ENCODE peak calls at places on chromosomes 7 and 10, in seven cellular contexts. Z is heart right ventricle; R is mammary epithelial cell; O is transverse colon; F is activated CD8-positive, alpha-beta T cell treated with anti-CD3 and anti-CD28 coated beads for 36 hours; I is SHP77; U is AG04450. L is an unnamed sample.

GRCh38 chr10:35259769-35260397 is 76.4 kb upstream of the CCNY start:
- DNase-seq in Z (no peak), R (peak), O (no peak), F (peak), I (no peak), U (peak), L (no peak)

GRCh38 chr10:4704034-4704545 is 121.9 kb upstream of the AKR1E2 start:
- DNase-seq in Z (peak), R (peak), O (peak), F (no peak), I (no peak), U (no peak), L (no peak)

GRCh38 chr10:110268442-110268841 is 36.3 kb downstream of the SMNDC1 start:
- DNase-seq in Z (peak), R (no peak), O (no peak), F (no peak), I (no peak), U (no peak), L (no peak)

GRCh38 chr7:50779427-50779826 is 3.3 kb downstream of the GRB10 start:
- DNase-seq in Z (no peak), R (no peak), O (no peak), F (no peak), I (no peak), U (no peak), L (no peak)

GRCh38 chr7:13448243-13448642 is 541.2 kb downstream of the ETV1 start:
- DNase-seq in Z (no peak), R (no peak), O (no peak), F (no peak), I (no peak), U (no peak), L (no peak)

GRCh38 chr7:51774178-51774577 is 457.6 kb upstream of the COBL start:
- DNase-seq in Z (no peak), R (no peak), O (no peak), F (no peak), I (no peak), U (no peak), L (no peak)

GRCh38 chr7:12436126-12436525 is 32.5 kb upstream of the VWDE start:
- DNase-seq in Z (no peak), R (no peak), O (no peak), F (no peak), I (no peak), U (no peak), L (no peak)

GRCh38 chr7:12475362-12476063 is 71.8 kb upstream of the VWDE start:
- DNase-seq in Z (no peak), R (peak), O (no peak), F (no peak), I (peak), U (no peak), L (no peak)

GRCh38 chr10:119370972-119371703 is 163.8 kb downstream of the GRK5 start:
- DNase-seq in Z (peak), R (peak), O (no peak), F (no peak), I (no peak), U (peak), L (no peak)

GRCh38 chr10:111186385-111186784 is 109.6 kb downstream of the ADRA2A start:
- DNase-seq in Z (no peak), R (no peak), O (no peak), F (no peak), I (no peak), U (no peak), L (no peak)

GRCh38 chr7:44277391-44277790 is 48.0 kb downstream of the CAMK2B start:
- DNase-seq in Z (no peak), R (no peak), O (no peak), F (no peak), I (no peak), U (no peak), L (no peak)

GRCh38 chr7:42192851-42193456 is 44.1 kb downstream of the GLI3 start:
- DNase-seq in Z (no peak), R (peak), O (no peak), F (peak), I (no peak), U (no peak), L (no peak)

GRCh38 chr10:99532687-99533495 is at the start of gene NKX2-3:
- DNase-seq in Z (peak), R (no peak), O (peak), F (peak), I (no peak), U (no peak), L (no peak)

GRCh38 chr10:114053946-114054345 is 10.3 kb downstream of the ADRB1 start:
- DNase-seq in Z (no peak), R (no peak), O (no peak), F (no peak), I (no peak), U (no peak), L (no peak)

GRCh38 chr10:29239569-29240472 is 49.0 kb upstream of the LYZL1 start:
- DNase-seq in Z (no peak), R (no peak), O (no peak), F (peak), I (peak), U (no peak), L (no peak)

GRCh38 chr10:69391158-69391557 is 25.6 kb downstream of the TACR2 start:
- DNase-seq in Z (no peak), R (no peak), O (no peak), F (no peak), I (no peak), U (no peak), L (no peak)

GRCh38 chr7:139899328-139900020 is 70.4 kb downstream of the TBXAS1 start:
- DNase-seq in Z (no peak), R (no peak), O (no peak), F (no peak), I (no peak), U (no peak), L (no peak)

GRCh38 chr10:14692344-14693199 is 82.1 kb downstream of the FAM107B start:
- DNase-seq in Z (no peak), R (no peak), O (peak), F (peak), I (no peak), U (no peak), L (no peak)

GRCh38 chr7:93327006-93327633 is 95.0 kb downstream of the VPS50 start:
- DNase-seq in Z (no peak), R (peak), O (no peak), F (no peak), I (no peak), U (peak), L (no peak)